ENCODE peak calls at places on chromosomes 6 and 20, in four cellular contexts. Q is transverse colon, M is esophagus muscularis mucosa, G is H1. D is an unnamed sample.

GRCh38 chr6:75579951-75580350 is 21.7 kb upstream of the SENP6 start:
- DNase-seq in M (no peak), G (no peak), Q (no peak), D (no peak)

GRCh38 chr20:59752101-59752586 is 147.8 kb downstream of the PHACTR3 start:
- DNase-seq in G (no peak), M (no peak), Q (peak; percentile 64), D (no peak)

GRCh38 chr6:136921521-136921935 is 573 bp upstream of the SLC35D3 start:
- DNase-seq in G (peak; percentile 65), M (no peak), Q (peak; percentile 25), D (no peak)

GRCh38 chr20:60034231-60035110 is 76.2 kb downstream of the CDH26 start:
- DNase-seq in M (peak; percentile 89), G (no peak), Q (no peak), D (no peak)

GRCh38 chr6:76684881-76685280 is 612.4 kb upstream of the IMPG1 start:
- DNase-seq in M (no peak), Q (no peak), G (no peak), D (no peak)

GRCh38 chr6:41917528-41917927 is 3.4 kb downstream of the MED20 start:
- DNase-seq in Q (no peak), G (no peak), M (no peak), D (no peak)

GRCh38 chr20:46020515-46020914 is 8.5 kb upstream of the SLC12A5 start:
- DNase-seq in Q (no peak), G (no peak), M (no peak), D (no peak)

GRCh38 chr6:127939442-127940066 is 38.7 kb upstream of the THEMIS start:
- DNase-seq in Q (no peak), G (no peak), M (no peak), D (no peak)

GRCh38 chr6:114830515-114830914 is 487.7 kb upstream of the HS3ST5 start:
- DNase-seq in M (no peak), G (no peak), Q (no peak), D (no peak)

GRCh38 chr20:40634891-40635290 is 54.1 kb downstream of the MAFB start:
- DNase-seq in G (peak; percentile 4), M (peak; percentile 10), Q (no peak), D (no peak)

GRCh38 chr6:48817714-48818113 is 645.3 kb downstream of the MMUT start:
- DNase-seq in M (no peak), G (no peak), Q (no peak), D (no peak)

GRCh38 chr20:7608246-7608645 is 332.0 kb downstream of the HAO1 start:
- DNase-seq in Q (no peak), G (no peak), M (no peak), D (no peak)

GRCh38 chr6:128580224-128581110 is 60.1 kb upstream of the PTPRK start:
- DNase-seq in M (no peak), Q (no peak), G (no peak), D (no peak)

GRCh38 chr20:19440660-19441527 is 228.5 kb downstream of the SLC24A3 start:
- DNase-seq in G (no peak), M (no peak), Q (no peak), D (no peak)

GRCh38 chr6:10518461-10519216 is 2.5 kb upstream of the GCNT2 start:
- DNase-seq in M (no peak), G (no peak), Q (peak; percentile 27), D (no peak)

GRCh38 chr6:27879795-27880194 is 32.4 kb downstream of the OR2B2 start:
- DNase-seq in M (no peak), G (peak; percentile 28), Q (no peak), D (no peak)

GRCh38 chr6:136084403-136084802 is 165.7 kb downstream of the MTFR2 start:
- DNase-seq in G (no peak), Q (no peak), M (no peak), D (no peak)

GRCh38 chr20:51092238-51092822 is 69.4 kb upstream of the KCNG1 start:
- DNase-seq in G (no peak), Q (no peak), M (no peak), D (no peak)

GRCh38 chr6:41132254-41132653 is 21.9 kb downstream of the TREML1 start:
- DNase-seq in G (no peak), M (no peak), Q (no peak), D (no peak)

GRCh38 chr6:119858901-119859300 is 509.3 kb upstream of the MAN1A1 start:
- DNase-seq in G (no peak), Q (no peak), M (no peak), D (no peak)

GRCh38 chr20:57250607-57251343 is 15.7 kb downstream of the BMP7 start:
- DNase-seq in M (no peak), G (no peak), Q (no peak), D (no peak)

GRCh38 chr20:58150772-58151171 is 77.7 kb downstream of the ANKRD60 start:
- DNase-seq in G (peak; percentile 90), M (no peak), Q (peak; percentile 63), D (no peak)

DNA sequence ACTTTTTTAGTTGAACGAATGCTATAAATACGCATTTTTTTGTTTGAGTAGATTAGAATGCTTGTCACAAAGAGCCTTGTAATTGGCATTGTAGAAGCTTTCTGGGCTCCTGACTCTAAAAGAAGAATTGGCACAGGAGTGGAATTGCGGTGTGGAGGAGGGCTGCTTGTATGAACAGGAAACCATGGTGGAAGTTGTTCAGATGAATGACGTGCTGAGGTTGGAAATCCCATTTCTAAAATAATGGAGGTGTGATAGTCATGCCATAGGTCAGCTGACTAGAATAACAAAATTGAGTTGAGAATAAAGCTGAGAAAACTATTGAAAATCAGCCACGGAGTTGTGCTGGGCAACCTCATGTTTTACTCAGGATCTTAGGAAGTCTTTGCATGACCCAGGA is 174.9 kb downstream of the QKI start:
- DNase-seq in Q (no peak), M (no peak), G (no peak), D (no peak)
- H3K27ac ChIP-seq in Q (no peak overlapping the region), M (no peak overlapping the region), G (no peak overlapping the region), D (no peak overlapping the region)

GRCh38 chr6:56246941-56247653 is at the start of gene COL21A1:
- DNase-seq in M (no peak), G (peak; percentile 87), Q (peak; percentile 17), D (no peak)
- TF ChIP-seq POLR2AphosphoS5 in M (peak; percentile 55), G (no peak), Q (no peak), D (no peak)

GRCh38 chr6:133587396-133587795 is 301.5 kb upstream of the TCF21 start:
- DNase-seq in G (no peak), M (no peak), Q (no peak), D (no peak)

GRCh38 chr6:133587841-133588240 is 301.1 kb upstream of the TCF21 start:
- DNase-seq in G (no peak), Q (no peak), M (no peak), D (no peak)

GRCh38 chr6:133590196-133590595 is 298.7 kb upstream of the TCF21 start:
- DNase-seq in G (no peak), M (no peak), Q (no peak), D (no peak)

GRCh38 chr6:133591330-133591729 is 297.6 kb upstream of the TCF21 start:
- DNase-seq in M (no peak), G (no peak), Q (no peak), D (no peak)

GRCh38 chr6:133590814-133591213 is 298.1 kb upstream of the TCF21 start:
- DNase-seq in Q (no peak), G (no peak), M (no peak), D (no peak)
- H3K27ac ChIP-seq in Q (no peak overlapping the region), G (no peak overlapping the region), M (no peak overlapping the region), D (no peak overlapping the region)

GRCh38 chr20:53576586-53577318 is 16.9 kb downstream of the ZNF217 start:
- DNase-seq in Q (no peak), M (no peak), G (no peak), D (no peak)
- TF ChIP-seq POLR2AphosphoS5 in Q (no peak), M (no peak), G (no peak), D (no peak)

GRCh38 chr6:131958095-131958494 is 6.9 kb upstream of the CCN2 start:
- DNase-seq in Q (no peak), M (no peak), G (no peak), D (no peak)
- H3K27ac ChIP-seq in Q (peak overlapping the region; percentile 67), M (no peak overlapping the region), G (no peak overlapping the region), D (no peak overlapping the region)

DNA sequence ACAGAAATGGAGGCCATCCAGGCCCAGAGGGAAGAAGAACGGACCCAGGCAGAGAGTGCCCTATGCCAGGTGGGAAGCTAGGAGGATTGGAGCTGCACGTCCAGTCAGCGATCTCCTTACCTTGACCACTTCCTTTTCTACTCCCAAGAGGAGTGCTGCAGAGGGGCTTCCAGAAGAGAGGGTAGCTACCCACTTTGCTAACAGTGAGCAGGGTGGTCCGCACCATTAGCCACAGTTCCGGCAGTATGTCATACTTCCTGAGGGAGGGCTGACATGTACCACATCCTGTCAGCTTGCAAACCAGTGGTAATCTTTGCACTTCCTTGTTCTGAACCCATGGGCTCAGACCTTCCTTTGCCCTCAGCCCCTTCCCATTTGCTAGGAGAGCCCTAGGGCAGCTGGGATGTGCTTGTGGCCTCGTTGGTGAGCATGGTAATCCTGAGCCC is 35.4 kb downstream of the CEP250 start:
- DNase-seq in M (no peak), Q (peak; percentile 47), G (no peak), D (no peak)
- TF ChIP-seq POLR2AphosphoS5 in M (no peak), Q (no peak), G (no peak), D (no peak)

DNA sequence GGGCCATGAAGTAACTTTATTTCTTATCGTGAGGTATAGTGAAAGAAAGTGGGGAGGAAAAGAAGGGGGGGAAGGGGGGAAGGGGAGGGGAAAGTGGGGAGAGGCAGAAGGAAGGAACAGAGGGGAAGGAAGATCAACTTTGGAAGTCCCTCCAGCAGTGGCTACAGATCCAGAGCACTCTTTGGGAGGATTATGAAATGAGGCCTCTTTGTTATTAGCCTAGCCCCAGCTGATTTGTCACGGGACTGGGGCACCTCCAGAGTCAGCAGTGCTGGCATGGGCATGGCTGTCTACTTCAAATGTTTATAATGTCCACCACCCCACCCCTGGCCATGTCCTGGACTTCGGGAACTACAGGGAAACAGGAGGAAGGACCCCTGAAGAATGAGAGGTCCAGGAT is 7.6 kb downstream of the MOCS1 start:
- DNase-seq in Q (no peak), M (no peak), G (no peak), D (no peak)
- H3K27ac ChIP-seq in Q (peak overlapping the region; percentile 8), M (peak overlapping the region; percentile 23), G (no peak overlapping the region), D (peak overlapping the region; percentile 52)

GRCh38 chr6:170293411-170293844 is 2.5 kb upstream of the DLL1 start:
- DNase-seq in M (no peak), Q (no peak), G (no peak), D (no peak)

GRCh38 chr6:170292111-170292777 is 1.4 kb upstream of the DLL1 start:
- DNase-seq in Q (no peak), G (peak; percentile 67), M (no peak), D (no peak)

GRCh38 chr6:170291271-170292110 is 613 bp upstream of the DLL1 start:
- DNase-seq in Q (peak; percentile 74), M (no peak), G (peak; percentile 88), D (peak; percentile 68)

GRCh38 chr6:170293881-170294755 is 3.2 kb upstream of the DLL1 start:
- DNase-seq in M (no peak), G (no peak), Q (no peak), D (no peak)

GRCh38 chr6:170292778-170293164 is 1.9 kb upstream of the DLL1 start:
- DNase-seq in G (no peak), Q (no peak), M (no peak), D (no peak)
- TF ChIP-seq POLR2AphosphoS5 in G (no peak), Q (no peak), M (no peak), D (no peak)

D was measured in breast epithelium.